ENCODE peak calls at places on chromosomes 6 and 20, in seven cellular contexts. C is prostate gland, T is GM12891, I is HCT116, Q is stomach, O is HL-60, X is endothelial cell of umbilical vein. F is an unnamed sample.

GRCh38 chr6:17167327-17167979 is 65.6 kb downstream of the STMND1 start:
- DNase-seq in I (peak; percentile 84), C (no peak), Q (peak; percentile 53), O (peak; percentile 7), T (no peak), X (peak; percentile 46), F (peak; percentile 45)

GRCh38 chr6:28648878-28649375 is 123.2 kb downstream of the GPX5 start:
- DNase-seq in T (no peak), O (no peak), Q (no peak), X (no peak), I (no peak), C (no peak), F (no peak)

GRCh38 chr6:25270559-25270958 is 8.6 kb upstream of the CARMIL1 start:
- DNase-seq in I (no peak), X (no peak), O (no peak), Q (no peak), T (no peak), C (no peak), F (no peak)

GRCh38 chr6:18349350-18349749 is 37.8 kb upstream of the RNF144B start:
- DNase-seq in Q (no peak), X (no peak), I (no peak), O (no peak), T (no peak), C (no peak), F (no peak)

GRCh38 chr6:45115696-45116095 is 212.4 kb upstream of the RUNX2 start:
- DNase-seq in I (no peak), Q (no peak), O (no peak), C (no peak), T (no peak), X (peak; percentile 30), F (no peak)

GRCh38 chr20:54526801-54527200 is 51.4 kb downstream of the DOK5 start:
- DNase-seq in X (peak; percentile 51), I (no peak), C (no peak), O (no peak), T (no peak), Q (no peak), F (no peak)

GRCh38 chr20:9220874-9221547 is 152.1 kb downstream of the PLCB4 start:
- DNase-seq in I (no peak), T (no peak), X (no peak), C (no peak), O (no peak), Q (no peak), F (no peak)

GRCh38 chr6:38193486-38194281 is 374.2 kb downstream of the ZFAND3 start:
- DNase-seq in T (no peak), I (no peak), Q (no peak), O (no peak), C (no peak), X (peak; percentile 71), F (no peak)

GRCh38 chr6:89702349-89702748 is 63.8 kb upstream of the LYRM2 start:
- DNase-seq in O (no peak), Q (no peak), T (no peak), X (no peak), I (no peak), C (no peak), F (no peak)

GRCh38 chr20:49979030-49979832 is 3.5 kb upstream of the SNAI1 start:
- DNase-seq in T (peak; percentile 76), Q (peak; percentile 59), I (peak; percentile 38), X (peak; percentile 48), C (no peak), O (peak; percentile 25), F (peak; percentile 56)

GRCh38 chr20:21801193-21801592 is 95.7 kb downstream of the PAX1 start:
- DNase-seq in X (no peak), I (no peak), C (no peak), T (no peak), Q (no peak), O (no peak), F (no peak)

GRCh38 chr6:118881440-118882313 is 12.3 kb upstream of the ASF1A start:
- DNase-seq in C (no peak), X (no peak), T (no peak), O (no peak), Q (no peak), I (no peak), F (no peak)

GRCh38 chr6:24720131-24720603 is 1.2 kb upstream of the C6orf62 start:
- DNase-seq in T (no peak), O (peak; percentile 57), X (peak; percentile 60), I (no peak), C (peak; percentile 12), Q (peak; percentile 67), F (peak; percentile 94)

GRCh38 chr6:40482532-40482931 is 104.6 kb downstream of the LRFN2 start:
- DNase-seq in T (no peak), O (no peak), C (no peak), X (no peak), Q (no peak), I (no peak), F (no peak)

GRCh38 chr6:37607949-37608348 is 89.7 kb downstream of the MDGA1 start:
- DNase-seq in C (no peak), I (no peak), T (no peak), X (peak; percentile 12), Q (no peak), O (no peak), F (no peak)

GRCh38 chr6:111759413-111759835 is 113.8 kb downstream of the FYN start:
- DNase-seq in Q (no peak), C (no peak), X (no peak), O (no peak), I (no peak), T (no peak), F (no peak)

GRCh38 chr20:60543598-60543997 is 585.4 kb downstream of the CDH26 start:
- DNase-seq in I (no peak), X (no peak), O (no peak), Q (no peak), C (no peak), T (no peak), F (no peak)

GRCh38 chr6:52498538-52499017 is 78.3 kb downstream of the TRAM2 start:
- DNase-seq in X (no peak), C (no peak), I (no peak), O (no peak), Q (no peak), T (no peak), F (no peak)

GRCh38 chr20:15700147-15700765 is 873.0 kb downstream of the KIF16B start:
- DNase-seq in T (no peak), C (no peak), Q (no peak), O (no peak), I (no peak), X (no peak), F (peak; percentile 36)

GRCh38 chr6:96391776-96392175 is 129.8 kb upstream of the UFL1 start:
- DNase-seq in Q (peak; percentile 44), T (no peak), I (no peak), O (no peak), C (no peak), X (no peak), F (no peak)

GRCh38 chr6:144493035-144493910 is 208.1 kb downstream of the UTRN start:
- DNase-seq in I (no peak), Q (no peak), O (no peak), T (no peak), X (no peak), C (no peak), F (no peak)

GRCh38 chr6:126182650-126183311 is 157.1 kb upstream of the CENPW start:
- DNase-seq in T (no peak), O (no peak), X (no peak), C (no peak), I (peak; percentile 12), Q (no peak), F (no peak)

GRCh38 chr20:16729080-16729479 is 746 bp upstream of the SNRPB2 start:
- DNase-seq in O (no peak), T (no peak), Q (no peak), I (no peak), C (no peak), X (no peak), F (no peak)

GRCh38 chr20:53875452-53875851 is 194.9 kb downstream of the BCAS1 start:
- DNase-seq in T (no peak), Q (peak; percentile 36), C (no peak), I (no peak), X (no peak), O (peak; percentile 96), F (peak; percentile 66)

GRCh38 chr6:34589633-34590139 is 33.6 kb upstream of the SPDEF start:
- DNase-seq in X (no peak), I (no peak), C (no peak), T (no peak), Q (no peak), O (no peak), F (no peak)

GRCh38 chr6:148758492-148758891 is 11.7 kb downstream of the UST start:
- DNase-seq in O (peak; percentile 91), Q (no peak), C (no peak), I (no peak), X (no peak), T (no peak), F (peak; percentile 58)
- TF ChIP-seq POLR2AphosphoS5 in O (peak; percentile 50), Q (no peak), C (no peak), I (no peak), X (no peak), T (peak; percentile 77), F (no peak)

GRCh38 chr6:56539503-56540105 is 103.1 kb downstream of the DST start:
- DNase-seq in I (no peak), C (no peak), X (peak; percentile 46), Q (no peak), T (no peak), O (no peak), F (no peak)

GRCh38 chr6:56540232-56540631 is 102.5 kb downstream of the DST start:
- DNase-seq in C (no peak), T (no peak), O (peak; percentile 25), Q (no peak), I (no peak), X (no peak), F (no peak)

GRCh38 chr6:56540950-56541600 is 101.6 kb downstream of the DST start:
- DNase-seq in Q (no peak), O (peak; percentile 9), C (no peak), X (peak; percentile 63), I (no peak), T (no peak), F (no peak)

GRCh38 chr6:56541736-56542366 is 100.8 kb downstream of the DST start:
- DNase-seq in C (no peak), T (no peak), O (no peak), I (no peak), Q (no peak), X (no peak), F (no peak)

GRCh38 chr6:56542367-56543331 is 100.0 kb downstream of the DST start:
- DNase-seq in X (peak; percentile 97), Q (peak; percentile 89), C (peak; percentile 94), T (peak; percentile 21), I (peak; percentile 92), O (peak; percentile 90), F (peak; percentile 93)
- TF ChIP-seq POLR2AphosphoS5 in X (peak; percentile 84), Q (peak; percentile 97), C (peak; percentile 93), T (peak; percentile 75), I (peak; percentile 50), O (peak; percentile 32), F (peak; percentile 83)

DNA sequence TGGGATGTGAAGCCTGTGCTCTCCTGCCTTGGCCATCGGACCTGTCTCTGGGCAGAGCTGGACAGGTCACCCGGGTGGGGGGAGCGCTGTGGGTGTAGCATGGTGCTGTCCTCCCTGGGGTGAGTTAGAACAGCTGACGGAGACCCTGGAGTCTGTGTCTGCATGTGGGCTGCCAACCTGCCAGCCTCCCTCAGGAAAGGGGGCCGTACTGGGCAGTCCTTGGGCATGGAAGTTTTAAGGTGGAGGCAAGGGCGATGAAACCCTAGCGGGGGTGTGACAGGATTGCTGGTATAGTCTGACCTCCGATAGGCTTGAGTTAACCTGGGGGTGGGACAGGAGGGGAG is 2.4 kb downstream of the SOX18 start:
- DNase-seq in I (no peak), Q (no peak), O (no peak), X (peak; percentile 28), T (no peak), C (no peak), F (no peak)
- TF ChIP-seq POLR2AphosphoS5 in I (no peak), Q (no peak), O (no peak), X (no peak), T (no peak), C (no peak), F (no peak)

GRCh38 chr6:158854214-158855101 is 35.3 kb upstream of the EZR start:
- DNase-seq in O (no peak), Q (no peak), C (no peak), X (peak; percentile 15), T (no peak), I (no peak), F (no peak)
- TF ChIP-seq POLR2AphosphoS5 in O (no peak), Q (no peak), C (no peak), X (no peak), T (no peak), I (no peak), F (no peak)

F was measured in upper lobe of left lung.